ENCODE peak calls at places on chromosomes 6 and 20, in ten cellular contexts. T is stomach, Y is breast epithelium, R is GM23338, L is spleen, J is sigmoid colon, B is SK-N-SH, O is HepG2, P is H1, Z is vagina. C is an unnamed sample.
A peak's percentile ranks its signal among the peaks of the same experiment; 100 is the strongest.

GRCh38 chr6:144244688-144245087 is 40.4 kb upstream of the UTRN start:
- DNase-seq in T (no peak), Y (no peak), R (no peak), L (no peak), J (no peak), B (no peak), O (no peak), P (no peak), Z (no peak), C (no peak)

GRCh38 chr6:146546440-146546839 is 2.8 kb downstream of the RAB32 start:
- DNase-seq in T (no peak), Y (no peak), R (peak; percentile 11), L (no peak), J (no peak), B (no peak), O (peak; percentile 24), P (no peak), Z (no peak), C (peak; percentile 72)

GRCh38 chr20:651713-652610 is 1.0 kb downstream of the SRXN1 start:
- DNase-seq in T (no peak), Y (no peak), R (no peak), L (no peak), J (no peak), B (no peak), O (no peak), P (no peak), Z (no peak), C (no peak)

GRCh38 chr6:54282186-54282585 is 26.1 kb upstream of the TINAG start:
- DNase-seq in T (no peak), Y (no peak), R (no peak), L (no peak), J (no peak), B (no peak), O (no peak), P (no peak), Z (no peak), C (no peak)

GRCh38 chr6:162543221-162543620 is 184.3 kb downstream of the PRKN start:
- DNase-seq in T (no peak), Y (no peak), R (peak; percentile 61), L (no peak), J (no peak), B (no peak), O (no peak), P (no peak), Z (no peak), C (no peak)

GRCh38 chr6:24274441-24275083 is 83.3 kb downstream of the DCDC2 start:
- DNase-seq in T (no peak), Y (no peak), R (peak; percentile 47), L (no peak), J (no peak), B (peak; percentile 8), O (no peak), P (no peak), Z (no peak), C (no peak)

GRCh38 chr6:65538644-65539043 is 168.4 kb downstream of the EYS start:
- DNase-seq in T (no peak), Y (no peak), R (peak; percentile 17), L (no peak), J (no peak), B (no peak), O (no peak), P (no peak), Z (no peak), C (no peak)

GRCh38 chr6:39892490-39893129 is 41.7 kb downstream of the MOCS1 start:
- DNase-seq in T (peak; percentile 74), Y (no peak), R (peak; percentile 75), L (no peak), J (no peak), B (peak; percentile 85), O (peak; percentile 50), P (peak; percentile 83), Z (no peak), C (peak; percentile 4)

GRCh38 chr6:36249010-36249409 is 20.9 kb upstream of the PNPLA1 start:
- DNase-seq in T (no peak), Y (no peak), R (no peak), L (no peak), J (no peak), B (no peak), O (peak; percentile 34), P (no peak), Z (no peak), C (no peak)

GRCh38 chr6:41494212-41495115 is 51.7 kb upstream of the FOXP4 start:
- DNase-seq in T (no peak), Y (no peak), R (peak; percentile 31), L (no peak), J (no peak), B (no peak), O (no peak), P (no peak), Z (no peak), C (no peak)

GRCh38 chr20:31862506-31862905 is 7.8 kb downstream of the DUSP15 start:
- DNase-seq in T (no peak), Y (no peak), R (no peak), L (no peak), J (no peak), B (no peak), O (no peak), P (no peak), Z (no peak), C (no peak)

GRCh38 chr6:108562503-108562993 is 1.8 kb downstream of the FOXO3 start:
- DNase-seq in T (peak; percentile 71), Y (no peak), R (peak; percentile 94), L (peak; percentile 84), J (peak; percentile 89), B (peak; percentile 69), O (peak; percentile 80), P (peak; percentile 79), Z (no peak), C (peak; percentile 93)

GRCh38 chr6:5994234-5994998 is 12.3 kb downstream of the NRN1 start:
- DNase-seq in T (no peak), Y (no peak), R (peak; percentile 70), L (no peak), J (no peak), B (no peak), O (no peak), P (peak; percentile 71), Z (no peak), C (no peak)

GRCh38 chr6:85192186-85192585 is 257.7 kb upstream of the NT5E start:
- DNase-seq in T (no peak), Y (no peak), R (no peak), L (no peak), J (no peak), B (no peak), O (no peak), P (no peak), Z (no peak), C (no peak)

GRCh38 chr6:96907498-96907897 is 9.8 kb upstream of the NDUFAF4 start:
- DNase-seq in T (no peak), Y (no peak), R (no peak), L (no peak), J (no peak), B (no peak), O (no peak), P (no peak), Z (no peak), C (no peak)

DNA sequence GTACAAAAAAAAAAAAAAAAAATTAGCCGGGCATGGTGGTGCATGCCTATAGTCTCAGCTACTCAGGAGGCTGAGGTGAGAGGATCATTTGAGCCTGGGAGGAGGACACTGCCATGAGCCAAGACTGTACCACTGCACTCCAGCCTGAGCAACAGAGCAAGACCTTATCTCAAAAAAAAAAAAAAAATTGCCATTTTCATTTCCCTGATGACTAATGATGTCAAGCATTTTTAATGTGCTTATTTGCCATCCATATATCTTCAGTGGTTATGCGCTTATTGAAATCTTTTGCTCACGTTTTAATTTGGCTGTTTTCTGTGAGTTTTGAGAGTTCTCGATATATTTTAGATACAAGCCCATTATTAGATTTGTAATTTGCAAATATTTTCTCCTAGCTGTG is 46.7 kb downstream of the PFDN4 start:
- DNase-seq in T (no peak), Y (no peak), R (no peak), L (no peak), J (no peak), B (no peak), O (no peak), P (no peak), Z (no peak), C (no peak)
- TF ChIP-seq CTCF in T (no peak), Y (no peak), R (no peak), L (no peak), J (no peak), B (no peak), O (no peak), P (no peak), Z (no peak), C (no peak)

GRCh38 chr6:166623318-166623717 is 3.7 kb downstream of the RPS6KA2 start:
- DNase-seq in T (no peak), Y (no peak), R (no peak), L (no peak), J (no peak), B (no peak), O (no peak), P (no peak), Z (peak; percentile 31), C (no peak)
- TF ChIP-seq POLR2AphosphoS5 in T (peak; percentile 44), Y (no peak), R (no peak), L (no peak), J (no peak), B (no peak), O (no peak), P (no peak), Z (no peak), C (no peak)

DNA sequence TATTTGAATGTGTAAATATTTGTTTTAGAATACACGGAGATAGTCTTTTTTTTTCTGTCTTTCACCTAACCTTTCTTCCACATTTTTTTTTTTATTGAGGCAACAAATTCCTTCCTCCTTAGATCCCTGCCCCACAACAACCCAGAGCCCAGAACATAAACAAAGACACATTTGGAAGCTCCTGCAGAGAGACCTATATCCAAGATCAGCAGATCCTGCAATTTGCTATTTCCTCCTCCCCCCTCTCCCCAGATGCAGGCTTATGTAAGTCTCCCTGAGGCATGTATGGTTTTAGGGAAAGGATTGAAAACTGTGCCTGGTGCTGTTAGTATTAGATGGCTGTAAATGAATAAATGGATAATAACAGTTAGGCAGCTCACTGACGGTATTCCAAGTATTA is 608.2 kb upstream of the CITED2 start:
- DNase-seq in T (no peak), Y (no peak), R (peak; percentile 50), L (no peak), J (no peak), B (peak; percentile 37), O (no peak), P (no peak), Z (no peak), C (no peak)
- H3K4me1 ChIP-seq in T (peaks cover 12% of the 10 kb centered on the region), Y (peaks cover 14% of the 10 kb centered on the region), R (peaks cover 32% of the 10 kb centered on the region), L (peaks cover 18% of the 10 kb centered on the region), J (peaks cover 57% of the 10 kb centered on the region), B (peaks cover 31% of the 10 kb centered on the region), O (no peaks in the 10 kb centered on the region), P (peaks cover 13% of the 10 kb centered on the region), Z (peaks cover 20% of the 10 kb centered on the region), C (peaks cover 38% of the 10 kb centered on the region)

DNA sequence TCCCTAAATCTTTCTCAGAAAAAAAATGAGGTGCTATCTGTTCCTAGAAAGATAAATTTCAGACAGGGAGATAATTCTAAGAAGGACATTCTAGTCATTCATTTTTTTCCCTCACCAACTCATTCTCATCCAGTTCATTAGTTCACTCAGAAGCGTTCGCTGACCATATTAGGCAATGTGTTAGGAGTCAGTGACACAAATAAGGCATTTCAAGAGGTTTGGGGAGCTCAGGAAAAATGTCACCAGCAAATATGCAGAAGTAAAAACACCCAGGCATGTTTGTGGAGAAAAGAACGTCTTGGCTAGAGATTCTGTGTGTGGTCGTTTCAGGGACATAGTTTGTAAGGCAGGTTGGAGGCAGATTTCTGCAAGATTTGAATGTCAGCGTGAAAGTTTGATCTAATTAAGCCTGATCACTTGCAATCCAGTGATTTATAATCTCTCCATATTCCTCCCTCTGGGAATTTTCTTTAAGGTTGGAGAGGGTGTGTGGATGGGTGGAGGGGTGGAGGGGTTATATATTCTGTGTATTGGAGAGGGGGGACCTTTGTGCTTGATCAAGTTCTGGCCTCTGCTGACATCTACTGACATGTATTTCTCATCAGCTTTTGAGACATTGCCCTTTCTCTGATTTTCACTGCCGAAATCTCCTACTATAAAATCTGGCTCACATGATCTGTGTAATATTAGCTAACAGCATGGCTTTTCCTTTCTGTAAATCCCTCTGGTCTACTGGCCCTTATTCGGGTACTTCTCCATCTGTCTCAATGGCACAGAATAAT is 3.6 kb downstream of the MYCT1 start:
- DNase-seq in T (no peak), Y (no peak), R (peak; percentile 29), L (no peak), J (no peak), B (no peak), O (no peak), P (no peak), Z (no peak), C (no peak)
- TF ChIP-seq CTCF in T (no peak), Y (no peak), R (peak; percentile 45), L (no peak), J (no peak), B (peak; percentile 45), O (peak; percentile 14), P (peak; percentile 44), Z (no peak), C (peak; percentile 33)

C was measured in Panc1.